ENCODE peak calls at places on chromosomes 6 and 20, in nine cellular contexts. K, L, Z, I, F, M, B, H and P are unnamed samples.

GRCh38 chr6:111122458-111123286 is 35.4 kb downstream of the SLC16A10 start:
- DNase-seq in M (no peak), I (no peak), Z (no peak), F (no peak), B (no peak), L (no peak), H (no peak), K (no peak), P (no peak)

GRCh38 chr6:157235600-157236039 is 87.7 kb downstream of the TMEM242 start:
- DNase-seq in B (peak; percentile 57), I (peak; percentile 69), Z (peak; percentile 65), L (no peak), M (peak; percentile 25), F (peak; percentile 63), K (peak; percentile 22), H (peak; percentile 8), P (no peak)

GRCh38 chr6:89243331-89243629 is 26.1 kb upstream of the GABRR1 start:
- DNase-seq in F (peak; percentile 50), H (no peak), M (no peak), B (peak; percentile 5), K (no peak), L (no peak), Z (peak; percentile 20), I (no peak), P (no peak)

GRCh38 chr6:105780146-105780860 is 305.8 kb upstream of the PRDM1 start:
- DNase-seq in B (peak; percentile 51), H (no peak), K (no peak), L (no peak), I (peak; percentile 51), F (peak; percentile 73), Z (peak; percentile 30), M (no peak), P (no peak)

GRCh38 chr20:64268180-64268579 is 12.6 kb downstream of the PCMTD2 start:
- DNase-seq in I (no peak), Z (no peak), L (no peak), H (no peak), B (no peak), F (no peak), M (no peak), K (no peak), P (no peak)

GRCh38 chr6:131062245-131063027 is 609 bp downstream of the EPB41L2 start:
- DNase-seq in Z (no peak), B (no peak), L (no peak), H (peak; percentile 46), I (peak; percentile 46), K (peak; percentile 48), M (peak; percentile 44), F (no peak), P (no peak)

GRCh38 chr6:163776549-163777378 is 362.2 kb downstream of the QKI start:
- DNase-seq in I (no peak), B (no peak), M (no peak), F (no peak), H (no peak), L (no peak), Z (no peak), K (no peak), P (no peak)

GRCh38 chr20:8148501-8148900 is 16.4 kb downstream of the PLCB1 start:
- DNase-seq in Z (peak; percentile 61), B (no peak), M (no peak), H (no peak), L (no peak), F (no peak), I (peak; percentile 63), K (no peak), P (no peak)

GRCh38 chr6:34174846-34175399 is 29.0 kb upstream of the GRM4 start:
- DNase-seq in I (no peak), F (no peak), H (no peak), L (no peak), K (no peak), M (no peak), B (no peak), Z (no peak), P (no peak)